ENCODE peak calls at places on chromosome 18, in four cellular contexts. One of them, this sample, is unnamed.

GRCh38 chr18:35695803-35696202 is 114.3 kb downstream of the GALNT1 start:
- DNase-seq in AG20443: no peak
- DNase-seq in AG04450: no peak
- DNase-seq in activated naive CD4-positive, alpha-beta T cell treated with anti-CD3 and anti-CD28 coated beads for 36 hours: no peak
- DNase-seq in this sample: no peak

GRCh38 chr18:13294309-13294708 is 75.7 kb downstream of the LDLRAD4 start:
- DNase-seq in AG20443: no peak
- DNase-seq in AG04450: no peak
- DNase-seq in activated naive CD4-positive, alpha-beta T cell treated with anti-CD3 and anti-CD28 coated beads for 36 hours: no peak
- DNase-seq in this sample: no peak

GRCh38 chr18:42635378-42636048 is 480.0 kb downstream of the RIT2 start:
- DNase-seq in AG20443: no peak
- DNase-seq in AG04450: no peak
- DNase-seq in activated naive CD4-positive, alpha-beta T cell treated with anti-CD3 and anti-CD28 coated beads for 36 hours: no peak
- DNase-seq in this sample: no peak

GRCh38 chr18:23397907-23398306 is 55.2 kb upstream of the RIOK3 start:
- DNase-seq in AG20443: no peak
- DNase-seq in AG04450: no peak
- DNase-seq in activated naive CD4-positive, alpha-beta T cell treated with anti-CD3 and anti-CD28 coated beads for 36 hours: peak
- DNase-seq in this sample: no peak

GRCh38 chr18:28408528-28408927 is 231.6 kb upstream of the CDH2 start:
- DNase-seq in AG20443: no peak
- DNase-seq in AG04450: no peak
- DNase-seq in activated naive CD4-positive, alpha-beta T cell treated with anti-CD3 and anti-CD28 coated beads for 36 hours: no peak
- DNase-seq in this sample: no peak

GRCh38 chr18:31772699-31773098 is 12.0 kb upstream of the SLC25A52 start:
- DNase-seq in AG20443: no peak
- DNase-seq in AG04450: no peak
- DNase-seq in activated naive CD4-positive, alpha-beta T cell treated with anti-CD3 and anti-CD28 coated beads for 36 hours: no peak
- DNase-seq in this sample: no peak

GRCh38 chr18:37483221-37483971 is 82.2 kb downstream of the CELF4 start:
- DNase-seq in AG20443: peak
- DNase-seq in AG04450: no peak
- DNase-seq in activated naive CD4-positive, alpha-beta T cell treated with anti-CD3 and anti-CD28 coated beads for 36 hours: peak
- DNase-seq in this sample: peak

GRCh38 chr18:54958711-54959625 is at the start of gene CCDC68:
- DNase-seq in AG20443: peak
- DNase-seq in AG04450: no peak
- DNase-seq in activated naive CD4-positive, alpha-beta T cell treated with anti-CD3 and anti-CD28 coated beads for 36 hours: no peak
- DNase-seq in this sample: no peak

GRCh38 chr18:62828091-62828640 is 112.8 kb downstream of the PHLPP1 start:
- DNase-seq in AG20443: no peak
- DNase-seq in AG04450: no peak
- DNase-seq in activated naive CD4-positive, alpha-beta T cell treated with anti-CD3 and anti-CD28 coated beads for 36 hours: no peak
- DNase-seq in this sample: no peak

GRCh38 chr18:3321133-3321812 is 59.3 kb downstream of the MYL12B start:
- DNase-seq in AG20443: peak
- DNase-seq in AG04450: no peak
- DNase-seq in activated naive CD4-positive, alpha-beta T cell treated with anti-CD3 and anti-CD28 coated beads for 36 hours: no peak
- DNase-seq in this sample: no peak

GRCh38 chr18:74832381-74832780 is 234.7 kb downstream of the ZNF407 start:
- DNase-seq in AG20443: no peak
- DNase-seq in AG04450: no peak
- DNase-seq in activated naive CD4-positive, alpha-beta T cell treated with anti-CD3 and anti-CD28 coated beads for 36 hours: no peak
- DNase-seq in this sample: no peak

GRCh38 chr18:11149441-11150270 is at the start of gene PIEZO2:
- DNase-seq in AG20443: peak
- DNase-seq in AG04450: no peak
- DNase-seq in activated naive CD4-positive, alpha-beta T cell treated with anti-CD3 and anti-CD28 coated beads for 36 hours: no peak
- DNase-seq in this sample: no peak

GRCh38 chr18:58668211-58668610 is 3.1 kb upstream of the MALT1 start:
- DNase-seq in AG20443: no peak
- DNase-seq in AG04450: no peak
- DNase-seq in activated naive CD4-positive, alpha-beta T cell treated with anti-CD3 and anti-CD28 coated beads for 36 hours: no peak
- DNase-seq in this sample: no peak

GRCh38 chr18:24027156-24027555 is 12.6 kb downstream of the TTC39C start:
- DNase-seq in AG20443: peak
- DNase-seq in AG04450: peak
- DNase-seq in activated naive CD4-positive, alpha-beta T cell treated with anti-CD3 and anti-CD28 coated beads for 36 hours: no peak
- DNase-seq in this sample: no peak

GRCh38 chr18:46278481-46279465 is 174.6 kb downstream of the HAUS1 start:
- DNase-seq in AG20443: peak
- DNase-seq in AG04450: peak
- DNase-seq in activated naive CD4-positive, alpha-beta T cell treated with anti-CD3 and anti-CD28 coated beads for 36 hours: no peak
- DNase-seq in this sample: no peak

GRCh38 chr18:2147866-2148265 is 423.4 kb downstream of the METTL4 start:
- DNase-seq in AG20443: no peak
- DNase-seq in AG04450: no peak
- DNase-seq in activated naive CD4-positive, alpha-beta T cell treated with anti-CD3 and anti-CD28 coated beads for 36 hours: no peak
- DNase-seq in this sample: no peak

GRCh38 chr18:41532344-41533086 is 422.5 kb upstream of the PIK3C3 start:
- DNase-seq in AG20443: no peak
- DNase-seq in AG04450: no peak
- DNase-seq in activated naive CD4-positive, alpha-beta T cell treated with anti-CD3 and anti-CD28 coated beads for 36 hours: no peak
- DNase-seq in this sample: no peak

GRCh38 chr18:9737814-9738160 is 29.7 kb downstream of the RAB31 start:
- DNase-seq in AG20443: no peak
- DNase-seq in AG04450: no peak
- DNase-seq in activated naive CD4-positive, alpha-beta T cell treated with anti-CD3 and anti-CD28 coated beads for 36 hours: no peak
- DNase-seq in this sample: no peak

GRCh38 chr18:3037423-3037915 is 24.5 kb upstream of the LPIN2 start:
- DNase-seq in AG20443: peak
- DNase-seq in AG04450: peak
- DNase-seq in activated naive CD4-positive, alpha-beta T cell treated with anti-CD3 and anti-CD28 coated beads for 36 hours: no peak
- DNase-seq in this sample: no peak

GRCh38 chr18:21242141-21243040 is at the start of gene GREB1L:
- DNase-seq in AG20443: peak
- DNase-seq in AG04450: no peak
- DNase-seq in activated naive CD4-positive, alpha-beta T cell treated with anti-CD3 and anti-CD28 coated beads for 36 hours: peak
- DNase-seq in this sample: no peak

GRCh38 chr18:37084912-37085311 is 256.0 kb downstream of the KIAA1328 start:
- DNase-seq in AG20443: no peak
- DNase-seq in AG04450: no peak
- DNase-seq in activated naive CD4-positive, alpha-beta T cell treated with anti-CD3 and anti-CD28 coated beads for 36 hours: no peak
- DNase-seq in this sample: no peak

GRCh38 chr18:1659190-1659589 is 754.5 kb downstream of the ADCYAP1 start:
- DNase-seq in AG20443: no peak
- DNase-seq in AG04450: no peak
- DNase-seq in activated naive CD4-positive, alpha-beta T cell treated with anti-CD3 and anti-CD28 coated beads for 36 hours: no peak
- DNase-seq in this sample: no peak

This sample was measured in DND-41.